ENCODE peak calls at places on chromosomes 2 and 18, in five cellular contexts. One of them, this sample, is unnamed.

GRCh38 chr2:158955974-158956373 is 12.5 kb upstream of the TANC1 start:
- DNase-seq in stimulated activated CD4-positive, alpha-beta T cell treated with anti-CD3 and anti-CD28 coated beads, Interleukin-1b, Interleukin-23, amount 100 ng/mL, for 48 hours: no peak
- DNase-seq in HEK293T: no peak
- DNase-seq in activated CD4-positive, alpha-beta T cell treated with anti-CD3 and anti-CD28 coated beads for 4 hours: no peak
- DNase-seq in GOT3: no peak
- DNase-seq in this sample: no peak

GRCh38 chr2:101188683-101189405 is 37.7 kb upstream of the TBC1D8 start:
- DNase-seq in stimulated activated CD4-positive, alpha-beta T cell treated with anti-CD3 and anti-CD28 coated beads, Interleukin-1b, Interleukin-23, amount 100 ng/mL, for 48 hours: no peak
- DNase-seq in activated CD4-positive, alpha-beta T cell treated with anti-CD3 and anti-CD28 coated beads for 4 hours: no peak
- DNase-seq in GOT3: no peak
- DNase-seq in HEK293T: peak
- DNase-seq in this sample: no peak

GRCh38 chr2:215667544-215668243 is 231.8 kb upstream of the FN1 start:
- DNase-seq in HEK293T: no peak
- DNase-seq in stimulated activated CD4-positive, alpha-beta T cell treated with anti-CD3 and anti-CD28 coated beads, Interleukin-1b, Interleukin-23, amount 100 ng/mL, for 48 hours: no peak
- DNase-seq in GOT3: no peak
- DNase-seq in activated CD4-positive, alpha-beta T cell treated with anti-CD3 and anti-CD28 coated beads for 4 hours: no peak
- DNase-seq in this sample: no peak

GRCh38 chr2:105749583-105750399 is 5.1 kb downstream of the NCK2 start:
- DNase-seq in HEK293T: no peak
- DNase-seq in stimulated activated CD4-positive, alpha-beta T cell treated with anti-CD3 and anti-CD28 coated beads, Interleukin-1b, Interleukin-23, amount 100 ng/mL, for 48 hours: peak
- DNase-seq in GOT3: no peak
- DNase-seq in activated CD4-positive, alpha-beta T cell treated with anti-CD3 and anti-CD28 coated beads for 4 hours: peak
- DNase-seq in this sample: no peak

GRCh38 chr18:74382481-74382880 is 66.8 kb downstream of the C18orf63 start:
- DNase-seq in HEK293T: no peak
- DNase-seq in stimulated activated CD4-positive, alpha-beta T cell treated with anti-CD3 and anti-CD28 coated beads, Interleukin-1b, Interleukin-23, amount 100 ng/mL, for 48 hours: no peak
- DNase-seq in activated CD4-positive, alpha-beta T cell treated with anti-CD3 and anti-CD28 coated beads for 4 hours: no peak
- DNase-seq in GOT3: no peak
- DNase-seq in this sample: no peak

GRCh38 chr2:158391876-158392275 is 64.7 kb downstream of the CCDC148 start:
- DNase-seq in HEK293T: no peak
- DNase-seq in GOT3: no peak
- DNase-seq in activated CD4-positive, alpha-beta T cell treated with anti-CD3 and anti-CD28 coated beads for 4 hours: no peak
- DNase-seq in stimulated activated CD4-positive, alpha-beta T cell treated with anti-CD3 and anti-CD28 coated beads, Interleukin-1b, Interleukin-23, amount 100 ng/mL, for 48 hours: no peak
- DNase-seq in this sample: no peak

GRCh38 chr2:25088817-25089485 is 47.1 kb downstream of the EFR3B start:
- DNase-seq in activated CD4-positive, alpha-beta T cell treated with anti-CD3 and anti-CD28 coated beads for 4 hours: no peak
- DNase-seq in HEK293T: no peak
- DNase-seq in stimulated activated CD4-positive, alpha-beta T cell treated with anti-CD3 and anti-CD28 coated beads, Interleukin-1b, Interleukin-23, amount 100 ng/mL, for 48 hours: no peak
- DNase-seq in GOT3: no peak
- DNase-seq in this sample: no peak

GRCh38 chr2:192498747-192499146 is 304.0 kb upstream of the TMEFF2 start:
- DNase-seq in HEK293T: no peak
- DNase-seq in stimulated activated CD4-positive, alpha-beta T cell treated with anti-CD3 and anti-CD28 coated beads, Interleukin-1b, Interleukin-23, amount 100 ng/mL, for 48 hours: no peak
- DNase-seq in activated CD4-positive, alpha-beta T cell treated with anti-CD3 and anti-CD28 coated beads for 4 hours: no peak
- DNase-seq in GOT3: no peak
- DNase-seq in this sample: no peak

GRCh38 chr2:27914046-27914792 is 23.7 kb downstream of the BABAM2 start:
- DNase-seq in HEK293T: no peak
- DNase-seq in activated CD4-positive, alpha-beta T cell treated with anti-CD3 and anti-CD28 coated beads for 4 hours: no peak
- DNase-seq in stimulated activated CD4-positive, alpha-beta T cell treated with anti-CD3 and anti-CD28 coated beads, Interleukin-1b, Interleukin-23, amount 100 ng/mL, for 48 hours: no peak
- DNase-seq in GOT3: no peak
- DNase-seq in this sample: no peak

GRCh38 chr18:59446012-59446411 is 86.9 kb upstream of the LMAN1 start:
- DNase-seq in stimulated activated CD4-positive, alpha-beta T cell treated with anti-CD3 and anti-CD28 coated beads, Interleukin-1b, Interleukin-23, amount 100 ng/mL, for 48 hours: no peak
- DNase-seq in GOT3: no peak
- DNase-seq in activated CD4-positive, alpha-beta T cell treated with anti-CD3 and anti-CD28 coated beads for 4 hours: no peak
- DNase-seq in HEK293T: no peak
- DNase-seq in this sample: no peak

GRCh38 chr2:144524190-144524957 is 4.5 kb upstream of the ZEB2 start:
- DNase-seq in GOT3: no peak
- DNase-seq in HEK293T: peak
- DNase-seq in activated CD4-positive, alpha-beta T cell treated with anti-CD3 and anti-CD28 coated beads for 4 hours: no peak
- DNase-seq in stimulated activated CD4-positive, alpha-beta T cell treated with anti-CD3 and anti-CD28 coated beads, Interleukin-1b, Interleukin-23, amount 100 ng/mL, for 48 hours: no peak
- DNase-seq in this sample: no peak

GRCh38 chr2:42338567-42339190 is 22.3 kb downstream of the COX7A2L start:
- DNase-seq in stimulated activated CD4-positive, alpha-beta T cell treated with anti-CD3 and anti-CD28 coated beads, Interleukin-1b, Interleukin-23, amount 100 ng/mL, for 48 hours: no peak
- DNase-seq in activated CD4-positive, alpha-beta T cell treated with anti-CD3 and anti-CD28 coated beads for 4 hours: no peak
- DNase-seq in GOT3: no peak
- DNase-seq in HEK293T: no peak
- DNase-seq in this sample: no peak

GRCh38 chr2:20113986-20114938 is 62.8 kb upstream of the LAPTM4A start:
- DNase-seq in activated CD4-positive, alpha-beta T cell treated with anti-CD3 and anti-CD28 coated beads for 4 hours: no peak
- DNase-seq in stimulated activated CD4-positive, alpha-beta T cell treated with anti-CD3 and anti-CD28 coated beads, Interleukin-1b, Interleukin-23, amount 100 ng/mL, for 48 hours: no peak
- DNase-seq in GOT3: no peak
- DNase-seq in HEK293T: no peak
- DNase-seq in this sample: no peak

GRCh38 chr2:235988271-235989015 is 179.7 kb downstream of the GBX2 start:
- DNase-seq in activated CD4-positive, alpha-beta T cell treated with anti-CD3 and anti-CD28 coated beads for 4 hours: no peak
- DNase-seq in stimulated activated CD4-positive, alpha-beta T cell treated with anti-CD3 and anti-CD28 coated beads, Interleukin-1b, Interleukin-23, amount 100 ng/mL, for 48 hours: no peak
- DNase-seq in GOT3: no peak
- DNase-seq in HEK293T: no peak
- DNase-seq in this sample: no peak

GRCh38 chr2:159290289-159290907 is 3.9 kb upstream of the WDSUB1 start:
- DNase-seq in activated CD4-positive, alpha-beta T cell treated with anti-CD3 and anti-CD28 coated beads for 4 hours: no peak
- DNase-seq in HEK293T: no peak
- DNase-seq in stimulated activated CD4-positive, alpha-beta T cell treated with anti-CD3 and anti-CD28 coated beads, Interleukin-1b, Interleukin-23, amount 100 ng/mL, for 48 hours: no peak
- DNase-seq in GOT3: no peak
- DNase-seq in this sample: no peak

GRCh38 chr18:61736168-61736567 is 156.6 kb downstream of the RNF152 start:
- DNase-seq in HEK293T: no peak
- DNase-seq in GOT3: no peak
- DNase-seq in stimulated activated CD4-positive, alpha-beta T cell treated with anti-CD3 and anti-CD28 coated beads, Interleukin-1b, Interleukin-23, amount 100 ng/mL, for 48 hours: no peak
- DNase-seq in activated CD4-positive, alpha-beta T cell treated with anti-CD3 and anti-CD28 coated beads for 4 hours: no peak
- DNase-seq in this sample: no peak

GRCh38 chr18:55376387-55376786 is 211.6 kb downstream of the TCF4 start:
- DNase-seq in GOT3: no peak
- DNase-seq in stimulated activated CD4-positive, alpha-beta T cell treated with anti-CD3 and anti-CD28 coated beads, Interleukin-1b, Interleukin-23, amount 100 ng/mL, for 48 hours: no peak
- DNase-seq in activated CD4-positive, alpha-beta T cell treated with anti-CD3 and anti-CD28 coated beads for 4 hours: no peak
- DNase-seq in HEK293T: no peak
- DNase-seq in this sample: no peak

GRCh38 chr2:182319556-182319955 is 107.3 kb downstream of the PDE1A start:
- DNase-seq in HEK293T: no peak
- DNase-seq in activated CD4-positive, alpha-beta T cell treated with anti-CD3 and anti-CD28 coated beads for 4 hours: no peak
- DNase-seq in stimulated activated CD4-positive, alpha-beta T cell treated with anti-CD3 and anti-CD28 coated beads, Interleukin-1b, Interleukin-23, amount 100 ng/mL, for 48 hours: no peak
- DNase-seq in GOT3: no peak
- DNase-seq in this sample: no peak

GRCh38 chr2:85606116-85606455 is 3.6 kb upstream of the TMEM150A start:
- DNase-seq in HEK293T: no peak
- DNase-seq in GOT3: no peak
- DNase-seq in activated CD4-positive, alpha-beta T cell treated with anti-CD3 and anti-CD28 coated beads for 4 hours: no peak
- DNase-seq in stimulated activated CD4-positive, alpha-beta T cell treated with anti-CD3 and anti-CD28 coated beads, Interleukin-1b, Interleukin-23, amount 100 ng/mL, for 48 hours: no peak
- DNase-seq in this sample: no peak

GRCh38 chr2:197838036-197838435 is 33.6 kb downstream of the PLCL1 start:
- DNase-seq in activated CD4-positive, alpha-beta T cell treated with anti-CD3 and anti-CD28 coated beads for 4 hours: no peak
- DNase-seq in stimulated activated CD4-positive, alpha-beta T cell treated with anti-CD3 and anti-CD28 coated beads, Interleukin-1b, Interleukin-23, amount 100 ng/mL, for 48 hours: peak
- DNase-seq in GOT3: no peak
- DNase-seq in HEK293T: no peak
- DNase-seq in this sample: no peak

GRCh38 chr2:99900589-99900988 is 241.8 kb downstream of the AFF3 start:
- DNase-seq in activated CD4-positive, alpha-beta T cell treated with anti-CD3 and anti-CD28 coated beads for 4 hours: no peak
- DNase-seq in GOT3: no peak
- DNase-seq in HEK293T: no peak
- DNase-seq in stimulated activated CD4-positive, alpha-beta T cell treated with anti-CD3 and anti-CD28 coated beads, Interleukin-1b, Interleukin-23, amount 100 ng/mL, for 48 hours: no peak
- DNase-seq in this sample: no peak

GRCh38 chr2:215423234-215423633 is 12.6 kb downstream of the FN1 start:
- DNase-seq in HEK293T: no peak
- DNase-seq in stimulated activated CD4-positive, alpha-beta T cell treated with anti-CD3 and anti-CD28 coated beads, Interleukin-1b, Interleukin-23, amount 100 ng/mL, for 48 hours: no peak
- DNase-seq in GOT3: no peak
- DNase-seq in activated CD4-positive, alpha-beta T cell treated with anti-CD3 and anti-CD28 coated beads for 4 hours: no peak
- DNase-seq in this sample: no peak

GRCh38 chr18:49007663-49008062 is 56.9 kb upstream of the SMAD7 start:
- DNase-seq in HEK293T: no peak
- DNase-seq in GOT3: no peak
- DNase-seq in activated CD4-positive, alpha-beta T cell treated with anti-CD3 and anti-CD28 coated beads for 4 hours: no peak
- DNase-seq in stimulated activated CD4-positive, alpha-beta T cell treated with anti-CD3 and anti-CD28 coated beads, Interleukin-1b, Interleukin-23, amount 100 ng/mL, for 48 hours: no peak
- DNase-seq in this sample: no peak

GRCh38 chr2:55097462-55098410 is 47.5 kb upstream of the RTN4 start:
- DNase-seq in stimulated activated CD4-positive, alpha-beta T cell treated with anti-CD3 and anti-CD28 coated beads, Interleukin-1b, Interleukin-23, amount 100 ng/mL, for 48 hours: no peak
- DNase-seq in activated CD4-positive, alpha-beta T cell treated with anti-CD3 and anti-CD28 coated beads for 4 hours: no peak
- DNase-seq in HEK293T: no peak
- DNase-seq in GOT3: no peak
- DNase-seq in this sample: no peak

GRCh38 chr2:160338891-160339290 is 138.8 kb upstream of the ITGB6 start:
- DNase-seq in stimulated activated CD4-positive, alpha-beta T cell treated with anti-CD3 and anti-CD28 coated beads, Interleukin-1b, Interleukin-23, amount 100 ng/mL, for 48 hours: no peak
- DNase-seq in GOT3: no peak
- DNase-seq in activated CD4-positive, alpha-beta T cell treated with anti-CD3 and anti-CD28 coated beads for 4 hours: no peak
- DNase-seq in HEK293T: no peak
- DNase-seq in this sample: no peak

GRCh38 chr2:135960150-135960549 is 25.3 kb downstream of the DARS1 start:
- DNase-seq in stimulated activated CD4-positive, alpha-beta T cell treated with anti-CD3 and anti-CD28 coated beads, Interleukin-1b, Interleukin-23, amount 100 ng/mL, for 48 hours: no peak
- DNase-seq in activated CD4-positive, alpha-beta T cell treated with anti-CD3 and anti-CD28 coated beads for 4 hours: no peak
- DNase-seq in HEK293T: no peak
- DNase-seq in GOT3: no peak
- DNase-seq in this sample: no peak

GRCh38 chr2:71804251-71804650 is 343.4 kb downstream of the CYP26B1 start:
- DNase-seq in stimulated activated CD4-positive, alpha-beta T cell treated with anti-CD3 and anti-CD28 coated beads, Interleukin-1b, Interleukin-23, amount 100 ng/mL, for 48 hours: no peak
- DNase-seq in HEK293T: no peak
- DNase-seq in GOT3: no peak
- DNase-seq in activated CD4-positive, alpha-beta T cell treated with anti-CD3 and anti-CD28 coated beads for 4 hours: no peak
- DNase-seq in this sample: no peak

GRCh38 chr2:147829106-147829505 is 15.7 kb upstream of the ACVR2A start:
- DNase-seq in GOT3: no peak
- DNase-seq in activated CD4-positive, alpha-beta T cell treated with anti-CD3 and anti-CD28 coated beads for 4 hours: no peak
- DNase-seq in stimulated activated CD4-positive, alpha-beta T cell treated with anti-CD3 and anti-CD28 coated beads, Interleukin-1b, Interleukin-23, amount 100 ng/mL, for 48 hours: no peak
- DNase-seq in HEK293T: no peak
- DNase-seq in this sample: no peak

GRCh38 chr2:102975996-102976636 is 214.3 kb downstream of the TMEM182 start:
- DNase-seq in activated CD4-positive, alpha-beta T cell treated with anti-CD3 and anti-CD28 coated beads for 4 hours: no peak
- DNase-seq in HEK293T: peak
- DNase-seq in GOT3: peak
- DNase-seq in stimulated activated CD4-positive, alpha-beta T cell treated with anti-CD3 and anti-CD28 coated beads, Interleukin-1b, Interleukin-23, amount 100 ng/mL, for 48 hours: no peak
- DNase-seq in this sample: no peak

GRCh38 chr2:238433941-238434845 is 7.5 kb downstream of the ASB1 start:
- DNase-seq in stimulated activated CD4-positive, alpha-beta T cell treated with anti-CD3 and anti-CD28 coated beads, Interleukin-1b, Interleukin-23, amount 100 ng/mL, for 48 hours: no peak
- DNase-seq in activated CD4-positive, alpha-beta T cell treated with anti-CD3 and anti-CD28 coated beads for 4 hours: no peak
- DNase-seq in HEK293T: no peak
- DNase-seq in GOT3: no peak
- DNase-seq in this sample: peak

GRCh38 chr2:64225491-64225890 is 81.3 kb upstream of the PELI1 start:
- DNase-seq in activated CD4-positive, alpha-beta T cell treated with anti-CD3 and anti-CD28 coated beads for 4 hours: peak
- DNase-seq in stimulated activated CD4-positive, alpha-beta T cell treated with anti-CD3 and anti-CD28 coated beads, Interleukin-1b, Interleukin-23, amount 100 ng/mL, for 48 hours: peak
- DNase-seq in HEK293T: no peak
- DNase-seq in GOT3: no peak
- DNase-seq in this sample: no peak

GRCh38 chr18:26536032-26536431 is 12.3 kb downstream of the KCTD1 start:
- DNase-seq in stimulated activated CD4-positive, alpha-beta T cell treated with anti-CD3 and anti-CD28 coated beads, Interleukin-1b, Interleukin-23, amount 100 ng/mL, for 48 hours: no peak
- DNase-seq in HEK293T: no peak
- DNase-seq in activated CD4-positive, alpha-beta T cell treated with anti-CD3 and anti-CD28 coated beads for 4 hours: no peak
- DNase-seq in GOT3: no peak
- DNase-seq in this sample: no peak

GRCh38 chr2:68921646-68922045 is 31.0 kb downstream of the GKN2 start:
- DNase-seq in HEK293T: no peak
- DNase-seq in GOT3: no peak
- DNase-seq in stimulated activated CD4-positive, alpha-beta T cell treated with anti-CD3 and anti-CD28 coated beads, Interleukin-1b, Interleukin-23, amount 100 ng/mL, for 48 hours: no peak
- DNase-seq in activated CD4-positive, alpha-beta T cell treated with anti-CD3 and anti-CD28 coated beads for 4 hours: no peak
- DNase-seq in this sample: no peak

GRCh38 chr2:163527381-163527780 is 208.4 kb downstream of the FIGN start:
- DNase-seq in activated CD4-positive, alpha-beta T cell treated with anti-CD3 and anti-CD28 coated beads for 4 hours: no peak
- DNase-seq in HEK293T: no peak
- DNase-seq in stimulated activated CD4-positive, alpha-beta T cell treated with anti-CD3 and anti-CD28 coated beads, Interleukin-1b, Interleukin-23, amount 100 ng/mL, for 48 hours: no peak
- DNase-seq in GOT3: no peak
- DNase-seq in this sample: no peak

GRCh38 chr2:202429164-202429980 is 53.2 kb downstream of the BMPR2 start:
- DNase-seq in HEK293T: no peak
- DNase-seq in stimulated activated CD4-positive, alpha-beta T cell treated with anti-CD3 and anti-CD28 coated beads, Interleukin-1b, Interleukin-23, amount 100 ng/mL, for 48 hours: no peak
- DNase-seq in GOT3: no peak
- DNase-seq in activated CD4-positive, alpha-beta T cell treated with anti-CD3 and anti-CD28 coated beads for 4 hours: no peak
- DNase-seq in this sample: no peak

GRCh38 chr2:227228061-227228667 is 63.7 kb downstream of the COL4A3 start:
- DNase-seq in stimulated activated CD4-positive, alpha-beta T cell treated with anti-CD3 and anti-CD28 coated beads, Interleukin-1b, Interleukin-23, amount 100 ng/mL, for 48 hours: no peak
- DNase-seq in HEK293T: no peak
- DNase-seq in GOT3: no peak
- DNase-seq in activated CD4-positive, alpha-beta T cell treated with anti-CD3 and anti-CD28 coated beads for 4 hours: no peak
- DNase-seq in this sample: no peak